ENCODE peak calls at places on chromosome 16, in eight cellular contexts. F is lung; M is stimulated activated CD4-positive, alpha-beta T cell treated with anti-CD3 and anti-CD28 coated beads, Interleukin-2, amount 100 ng/mL, for 48 hours; C is activated T-cell treated with anti-CD3 and anti-CD28 coated beads for 1 hour; O is NCI-H2081; Z is Caki2; I is AG09319; A is NCI-H1436. B is an unnamed sample.

GRCh38 chr16:52436646-52437645 is 110.0 kb downstream of the TOX3 start:
- DNase-seq in F (no peak), M (no peak), C (no peak), O (no peak), Z (no peak), I (no peak), A (no peak), B (no peak)

GRCh38 chr16:80852261-80852872 is 48.0 kb upstream of the CDYL2 start:
- DNase-seq in F (no peak), M (peak), C (peak), O (no peak), Z (no peak), I (no peak), A (no peak), B (no peak)

GRCh38 chr16:77986021-77986420 is 36.3 kb upstream of the CLEC3A start:
- DNase-seq in F (no peak), M (no peak), C (no peak), O (no peak), Z (no peak), I (no peak), A (no peak), B (no peak)

GRCh38 chr16:4828567-4829320 is 18.3 kb downstream of the GLYR1 start:
- DNase-seq in F (no peak), M (no peak), C (no peak), O (no peak), Z (no peak), I (no peak), A (no peak), B (no peak)

GRCh38 chr16:67279296-67280089 is at the start of gene PLEKHG4:
- DNase-seq in F (peak), M (peak), C (peak), O (peak), Z (peak), I (peak), A (peak), B (peak)

GRCh38 chr16:87376660-87377059 is 6.9 kb downstream of the FBXO31 start:
- DNase-seq in F (no peak), M (no peak), C (no peak), O (no peak), Z (no peak), I (no peak), A (no peak), B (no peak)

GRCh38 chr16:4870138-4870671 is 22.9 kb downstream of the UBN1 start:
- DNase-seq in F (peak), M (no peak), C (no peak), O (no peak), Z (no peak), I (no peak), A (no peak), B (no peak)

GRCh38 chr16:49513040-49513439 is 139.4 kb downstream of the C16orf78 start:
- DNase-seq in F (no peak), M (no peak), C (no peak), O (no peak), Z (no peak), I (no peak), A (peak), B (no peak)

GRCh38 chr16:1193143-1193824 is 31.8 kb downstream of the TPSG1 start:
- DNase-seq in F (no peak), M (no peak), C (no peak), O (peak), Z (peak), I (no peak), A (peak), B (no peak)

GRCh38 chr16:2019500-2019899 is at the start of gene NPW:
- DNase-seq in F (no peak), M (no peak), C (no peak), O (no peak), Z (no peak), I (no peak), A (peak), B (no peak)

GRCh38 chr16:4988647-4989046 is 30.5 kb downstream of the SEC14L5 start:
- DNase-seq in F (no peak), M (no peak), C (no peak), O (no peak), Z (no peak), I (no peak), A (no peak), B (no peak)

GRCh38 chr16:50940275-50940854 is 198.5 kb downstream of the CYLD start:
- DNase-seq in F (no peak), M (no peak), C (no peak), O (no peak), Z (no peak), I (no peak), A (no peak), B (no peak)

GRCh38 chr16:15996432-15997109 is 47.2 kb downstream of the ABCC1 start:
- DNase-seq in F (peak), M (no peak), C (no peak), O (no peak), Z (peak), I (peak), A (no peak), B (no peak)

GRCh38 chr16:89345663-89346150 is 128.2 kb downstream of the ZNF778 start:
- DNase-seq in F (no peak), M (no peak), C (no peak), O (peak), Z (no peak), I (no peak), A (no peak), B (no peak)

GRCh38 chr16:50303605-50304466 is 37.5 kb downstream of the ADCY7 start:
- DNase-seq in F (peak), M (no peak), C (no peak), O (no peak), Z (no peak), I (no peak), A (no peak), B (no peak)

GRCh38 chr16:83602797-83603735 is 204.7 kb upstream of the HSBP1 start:
- DNase-seq in F (no peak), M (no peak), C (no peak), O (no peak), Z (no peak), I (no peak), A (no peak), B (no peak)

GRCh38 chr16:10657925-10658324 is 36.8 kb downstream of the TEKT5 start:
- DNase-seq in F (no peak), M (no peak), C (no peak), O (no peak), Z (no peak), I (no peak), A (no peak), B (no peak)